ENCODE peak calls at places on chromosomes 6 and 20, in ten cellular contexts. One of them, this sample, is unnamed.

GRCh38 chr6:75282706-75283105 is 1.9 kb downstream of the TMEM30A start:
- DNase-seq in transverse colon: no peak
- DNase-seq in heart left ventricle: no peak
- DNase-seq in adrenal gland: no peak
- DNase-seq in HepG2: no peak
- DNase-seq in uterus: no peak
- DNase-seq in A549: no peak
- DNase-seq in ovary: no peak
- DNase-seq in NB4: no peak
- DNase-seq in sigmoid colon: no peak
- DNase-seq in this sample: no peak

GRCh38 chr6:114100421-114100820 is 129.5 kb upstream of the HDAC2 start:
- DNase-seq in transverse colon: no peak
- DNase-seq in heart left ventricle: no peak
- DNase-seq in adrenal gland: no peak
- DNase-seq in HepG2: no peak
- DNase-seq in uterus: no peak
- DNase-seq in A549: no peak
- DNase-seq in ovary: no peak
- DNase-seq in NB4: no peak
- DNase-seq in sigmoid colon: no peak
- DNase-seq in this sample: no peak

GRCh38 chr20:13671500-13672288 is 33.0 kb upstream of the TASP1 start:
- DNase-seq in transverse colon: no peak
- DNase-seq in heart left ventricle: peak; percentile 43
- DNase-seq in adrenal gland: no peak
- DNase-seq in HepG2: no peak
- DNase-seq in uterus: peak; percentile 55
- DNase-seq in A549: no peak
- DNase-seq in ovary: no peak
- DNase-seq in NB4: no peak
- DNase-seq in sigmoid colon: no peak
- DNase-seq in this sample: no peak

GRCh38 chr6:40582892-40583291 is 4.3 kb downstream of the LRFN2 start:
- DNase-seq in transverse colon: no peak
- DNase-seq in heart left ventricle: no peak
- DNase-seq in adrenal gland: no peak
- DNase-seq in HepG2: no peak
- DNase-seq in uterus: no peak
- DNase-seq in A549: no peak
- DNase-seq in ovary: no peak
- DNase-seq in NB4: no peak
- DNase-seq in sigmoid colon: no peak
- DNase-seq in this sample: no peak

GRCh38 chr6:56909115-56909907 is 45.6 kb upstream of the BEND6 start:
- DNase-seq in transverse colon: no peak
- DNase-seq in heart left ventricle: no peak
- DNase-seq in adrenal gland: no peak
- DNase-seq in HepG2: no peak
- DNase-seq in uterus: no peak
- DNase-seq in A549: no peak
- DNase-seq in ovary: no peak
- DNase-seq in NB4: no peak
- DNase-seq in sigmoid colon: no peak
- DNase-seq in this sample: no peak

GRCh38 chr20:528923-529594 is 14.5 kb downstream of the CSNK2A1 start:
- DNase-seq in transverse colon: no peak
- DNase-seq in heart left ventricle: no peak
- DNase-seq in adrenal gland: no peak
- DNase-seq in HepG2: no peak
- DNase-seq in uterus: no peak
- DNase-seq in A549: peak; percentile 65
- DNase-seq in ovary: no peak
- DNase-seq in NB4: peak; percentile 65
- DNase-seq in sigmoid colon: no peak
- DNase-seq in this sample: peak; percentile 22

GRCh38 chr6:11085758-11086435 is 7.7 kb upstream of the SMIM13 start:
- DNase-seq in transverse colon: no peak
- DNase-seq in heart left ventricle: no peak
- DNase-seq in adrenal gland: no peak
- DNase-seq in HepG2: no peak
- DNase-seq in uterus: no peak
- DNase-seq in A549: no peak
- DNase-seq in ovary: no peak
- DNase-seq in NB4: no peak
- DNase-seq in sigmoid colon: no peak
- DNase-seq in this sample: peak; percentile 33

GRCh38 chr6:143592335-143592734 is 80.8 kb upstream of the FUCA2 start:
- DNase-seq in transverse colon: no peak
- DNase-seq in heart left ventricle: no peak
- DNase-seq in adrenal gland: no peak
- DNase-seq in HepG2: peak; percentile 23
- DNase-seq in uterus: no peak
- DNase-seq in A549: peak; percentile 19
- DNase-seq in ovary: no peak
- DNase-seq in NB4: peak; percentile 15
- DNase-seq in sigmoid colon: no peak
- DNase-seq in this sample: no peak

GRCh38 chr20:62539646-62540045 is 63.9 kb upstream of the GATA5 start:
- DNase-seq in transverse colon: no peak
- DNase-seq in heart left ventricle: no peak
- DNase-seq in adrenal gland: no peak
- DNase-seq in HepG2: no peak
- DNase-seq in uterus: no peak
- DNase-seq in A549: no peak
- DNase-seq in ovary: no peak
- DNase-seq in NB4: no peak
- DNase-seq in sigmoid colon: peak; percentile 84
- DNase-seq in this sample: no peak

GRCh38 chr6:11803596-11803981 is 25.0 kb upstream of the ADTRP start:
- DNase-seq in transverse colon: no peak
- DNase-seq in heart left ventricle: no peak
- DNase-seq in adrenal gland: no peak
- DNase-seq in HepG2: no peak
- DNase-seq in uterus: no peak
- DNase-seq in A549: no peak
- DNase-seq in ovary: no peak
- DNase-seq in NB4: no peak
- DNase-seq in sigmoid colon: no peak
- DNase-seq in this sample: no peak

GRCh38 chr20:51804754-51805153 is 2.4 kb upstream of the SALL4 start:
- DNase-seq in transverse colon: no peak
- DNase-seq in heart left ventricle: no peak
- DNase-seq in adrenal gland: no peak
- DNase-seq in HepG2: no peak
- DNase-seq in uterus: no peak
- DNase-seq in A549: no peak
- DNase-seq in ovary: no peak
- DNase-seq in NB4: no peak
- DNase-seq in sigmoid colon: no peak
- DNase-seq in this sample: no peak

GRCh38 chr6:27138837-27139752 is 108.4 kb upstream of the PRSS16 start:
- DNase-seq in transverse colon: peak; percentile 80
- DNase-seq in heart left ventricle: peak; percentile 61
- DNase-seq in adrenal gland: peak; percentile 51
- DNase-seq in HepG2: no peak
- DNase-seq in uterus: peak; percentile 36
- DNase-seq in A549: peak; percentile 84
- DNase-seq in ovary: no peak
- DNase-seq in NB4: peak; percentile 98
- DNase-seq in sigmoid colon: peak; percentile 69
- DNase-seq in this sample: no peak

GRCh38 chr6:73451166-73452106 is 661 bp downstream of the CGAS start:
- DNase-seq in transverse colon: peak; percentile 50
- DNase-seq in heart left ventricle: peak; percentile 52
- DNase-seq in adrenal gland: peak; percentile 36
- DNase-seq in HepG2: no peak
- DNase-seq in uterus: peak; percentile 21
- DNase-seq in A549: peak; percentile 58
- DNase-seq in ovary: peak; percentile 14
- DNase-seq in NB4: peak; percentile 85
- DNase-seq in sigmoid colon: peak; percentile 70
- DNase-seq in this sample: no peak

GRCh38 chr20:19735446-19735845 is 22.6 kb upstream of the RIN2 start:
- DNase-seq in transverse colon: peak; percentile 72
- DNase-seq in heart left ventricle: peak; percentile 69
- DNase-seq in adrenal gland: peak; percentile 46
- DNase-seq in HepG2: peak; percentile 48
- DNase-seq in uterus: peak; percentile 57
- DNase-seq in A549: peak; percentile 86
- DNase-seq in ovary: peak; percentile 58
- DNase-seq in NB4: peak; percentile 95
- DNase-seq in sigmoid colon: peak; percentile 85
- DNase-seq in this sample: peak; percentile 77

GRCh38 chr20:58286729-58287128 is 22.8 kb upstream of the RAB22A start:
- DNase-seq in transverse colon: no peak
- DNase-seq in heart left ventricle: no peak
- DNase-seq in adrenal gland: no peak
- DNase-seq in HepG2: no peak
- DNase-seq in uterus: no peak
- DNase-seq in A549: no peak
- DNase-seq in ovary: no peak
- DNase-seq in NB4: no peak
- DNase-seq in sigmoid colon: no peak
- DNase-seq in this sample: no peak

GRCh38 chr6:108588586-108588985 is 27.9 kb downstream of the FOXO3 start:
- DNase-seq in transverse colon: peak; percentile 31
- DNase-seq in heart left ventricle: no peak
- DNase-seq in adrenal gland: no peak
- DNase-seq in HepG2: no peak
- DNase-seq in uterus: no peak
- DNase-seq in A549: no peak
- DNase-seq in ovary: no peak
- DNase-seq in NB4: peak; percentile 25
- DNase-seq in sigmoid colon: no peak
- DNase-seq in this sample: no peak

GRCh38 chr6:21846541-21847451 is 253.2 kb downstream of the SOX4 start:
- DNase-seq in transverse colon: no peak
- DNase-seq in heart left ventricle: peak; percentile 27
- DNase-seq in adrenal gland: no peak
- DNase-seq in HepG2: peak; percentile 25
- DNase-seq in uterus: no peak
- DNase-seq in A549: no peak
- DNase-seq in ovary: no peak
- DNase-seq in NB4: peak; percentile 54
- DNase-seq in sigmoid colon: no peak
- DNase-seq in this sample: no peak

GRCh38 chr6:7058250-7058923 is 49.4 kb upstream of the RREB1 start:
- DNase-seq in transverse colon: peak; percentile 78
- DNase-seq in heart left ventricle: no peak
- DNase-seq in adrenal gland: no peak
- DNase-seq in HepG2: peak; percentile 77
- DNase-seq in uterus: no peak
- DNase-seq in A549: peak; percentile 86
- DNase-seq in ovary: no peak
- DNase-seq in NB4: peak; percentile 99
- DNase-seq in sigmoid colon: no peak
- DNase-seq in this sample: peak; percentile 88

GRCh38 chr20:44461142-44461802 is 14.4 kb upstream of the TTPAL start:
- DNase-seq in transverse colon: peak; percentile 25
- DNase-seq in heart left ventricle: no peak
- DNase-seq in adrenal gland: no peak
- DNase-seq in HepG2: peak; percentile 84
- DNase-seq in uterus: no peak
- DNase-seq in A549: no peak
- DNase-seq in ovary: no peak
- DNase-seq in NB4: no peak
- DNase-seq in sigmoid colon: no peak
- DNase-seq in this sample: no peak
- TF ChIP-seq POLR2A in transverse colon: no peak
- TF ChIP-seq POLR2A in heart left ventricle: no peak
- TF ChIP-seq POLR2A in adrenal gland: no peak
- TF ChIP-seq POLR2A in HepG2: no peak
- TF ChIP-seq POLR2A in uterus: no peak
- TF ChIP-seq POLR2A in A549: no peak
- TF ChIP-seq POLR2A in ovary: no peak
- TF ChIP-seq POLR2A in NB4: no peak
- TF ChIP-seq POLR2A in sigmoid colon: no peak
- TF ChIP-seq POLR2A in this sample: no peak

GRCh38 chr6:35090734-35091133 is 50.4 kb downstream of the TCP11 start:
- DNase-seq in transverse colon: no peak
- DNase-seq in heart left ventricle: no peak
- DNase-seq in adrenal gland: no peak
- DNase-seq in HepG2: no peak
- DNase-seq in uterus: no peak
- DNase-seq in A549: no peak
- DNase-seq in ovary: no peak
- DNase-seq in NB4: no peak
- DNase-seq in sigmoid colon: no peak
- DNase-seq in this sample: no peak
- TF ChIP-seq POLR2A in transverse colon: no peak
- TF ChIP-seq POLR2A in heart left ventricle: no peak
- TF ChIP-seq POLR2A in adrenal gland: no peak
- TF ChIP-seq POLR2A in HepG2: no peak
- TF ChIP-seq POLR2A in uterus: no peak
- TF ChIP-seq POLR2A in A549: no peak
- TF ChIP-seq POLR2A in ovary: no peak
- TF ChIP-seq POLR2A in NB4: no peak
- TF ChIP-seq POLR2A in sigmoid colon: no peak
- TF ChIP-seq POLR2A in this sample: no peak

DNA sequence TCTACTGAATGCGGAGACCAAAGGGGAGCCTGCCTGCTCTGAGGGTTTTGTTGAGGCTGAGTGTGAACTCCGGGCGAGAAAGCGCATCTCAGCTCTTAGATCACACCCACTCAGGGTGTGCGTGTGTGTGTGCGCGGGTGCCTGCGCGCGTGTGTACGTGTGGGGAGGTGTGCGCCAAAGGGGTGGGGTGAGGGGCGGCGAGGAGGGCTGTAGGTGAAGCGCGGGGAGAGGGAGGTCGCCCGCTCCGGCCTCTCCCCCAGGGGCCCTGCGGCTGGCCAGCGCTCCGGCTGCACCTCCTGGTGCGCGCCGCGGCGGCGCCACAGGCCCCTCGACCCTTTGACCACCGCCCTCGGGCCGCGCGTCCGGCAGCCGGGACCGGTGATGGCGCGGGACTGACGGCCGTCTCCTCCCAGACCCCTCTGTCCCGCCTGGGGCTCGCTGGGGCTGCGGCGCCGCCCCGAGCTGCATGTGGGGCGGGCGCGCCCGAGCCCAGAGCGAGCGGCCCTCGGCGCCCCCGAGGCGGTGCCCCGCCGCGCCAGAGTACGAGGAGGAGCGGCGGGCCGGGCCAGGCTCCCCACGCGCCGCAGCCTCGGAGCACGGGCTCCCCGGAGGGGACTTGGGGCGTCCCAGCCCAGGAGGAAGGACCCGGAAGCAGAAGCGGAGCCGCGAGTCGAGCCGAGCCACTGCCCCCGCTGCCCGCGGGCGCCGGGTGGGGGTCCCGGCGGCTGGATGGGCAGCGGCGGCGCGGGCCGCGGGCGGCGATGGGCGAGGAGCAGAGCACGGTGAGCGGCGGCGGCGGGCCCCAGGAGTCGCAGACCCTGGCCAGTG is at the start of gene RNF217:
- DNase-seq in transverse colon: peak; percentile 50
- DNase-seq in heart left ventricle: peak; percentile 74
- DNase-seq in adrenal gland: peak; percentile 77
- DNase-seq in HepG2: no peak
- DNase-seq in uterus: peak; percentile 69
- DNase-seq in A549: peak; percentile 68
- DNase-seq in ovary: peak; percentile 73
- DNase-seq in NB4: no peak
- DNase-seq in sigmoid colon: peak; percentile 90
- DNase-seq in this sample: peak; percentile 28
- TF ChIP-seq POLR2A in transverse colon: peak; percentile 40
- TF ChIP-seq POLR2A in heart left ventricle: no peak
- TF ChIP-seq POLR2A in adrenal gland: peak; percentile 53
- TF ChIP-seq POLR2A in HepG2: no peak
- TF ChIP-seq POLR2A in uterus: peak; percentile 48
- TF ChIP-seq POLR2A in A549: peak; percentile 59
- TF ChIP-seq POLR2A in ovary: peak; percentile 50
- TF ChIP-seq POLR2A in NB4: no peak
- TF ChIP-seq POLR2A in sigmoid colon: peak; percentile 40
- TF ChIP-seq POLR2A in this sample: peak; percentile 56

GRCh38 chr20:49282584-49283171 is 4.8 kb upstream of the ZNFX1 start:
- DNase-seq in transverse colon: no peak
- DNase-seq in heart left ventricle: no peak
- DNase-seq in adrenal gland: no peak
- DNase-seq in HepG2: no peak
- DNase-seq in uterus: no peak
- DNase-seq in A549: no peak
- DNase-seq in ovary: no peak
- DNase-seq in NB4: peak; percentile 35
- DNase-seq in sigmoid colon: no peak
- DNase-seq in this sample: no peak
- TF ChIP-seq POLR2A in transverse colon: no peak
- TF ChIP-seq POLR2A in heart left ventricle: no peak
- TF ChIP-seq POLR2A in adrenal gland: no peak
- TF ChIP-seq POLR2A in HepG2: peak; percentile 54
- TF ChIP-seq POLR2A in uterus: no peak
- TF ChIP-seq POLR2A in A549: no peak
- TF ChIP-seq POLR2A in ovary: no peak
- TF ChIP-seq POLR2A in NB4: no peak
- TF ChIP-seq POLR2A in sigmoid colon: no peak
- TF ChIP-seq POLR2A in this sample: no peak